ENCODE peak calls at places on chromosomes 4 and X, in seven cellular contexts. G is cardiac muscle cell, F is fibroblast of lung, H is H9, O is PC-9, D is foreskin keratinocyte, J is mammary epithelial cell. T is an unnamed sample.

GRCh38 chr4:181077416-181077815 is 1165.8 kb upstream of the TENM3 start:
- DNase-seq in G (no peak), F (peak; percentile 30), H (no peak), O (no peak), D (no peak), J (no peak), T (no peak)

GRCh38 chrX:14641681-14642655 is 112.6 kb downstream of the GLRA2 start:
- DNase-seq in G (no peak), F (no peak), H (no peak), O (no peak), D (no peak), J (no peak), T (no peak)

GRCh38 chr4:16643852-16644251 is 254.6 kb downstream of the LDB2 start:
- DNase-seq in G (no peak), F (no peak), H (no peak), O (no peak), D (no peak), J (no peak), T (no peak)

GRCh38 chrX:22748093-22748999 is 251.4 kb upstream of the DDX53 start:
- DNase-seq in G (peak; percentile 57), F (peak; percentile 59), H (peak; percentile 53), O (no peak), D (no peak), J (peak; percentile 25), T (no peak)

GRCh38 chr4:11418610-11419009 is 10.1 kb downstream of the HS3ST1 start:
- DNase-seq in G (no peak), F (peak; percentile 6), H (no peak), O (no peak), D (no peak), J (no peak), T (no peak)

GRCh38 chr4:177119021-177119461 is 190.6 kb upstream of the NEIL3 start:
- DNase-seq in G (peak; percentile 65), F (peak; percentile 43), H (no peak), O (no peak), D (no peak), J (no peak), T (no peak)

GRCh38 chrX:155046129-155046810 is 19.6 kb downstream of the FUNDC2 start:
- DNase-seq in G (no peak), F (no peak), H (no peak), O (no peak), D (no peak), J (no peak), T (no peak)

GRCh38 chr4:176563591-176563990 is 229.1 kb downstream of the VEGFC start:
- DNase-seq in G (peak; percentile 85), F (peak; percentile 91), H (no peak), O (no peak), D (no peak), J (no peak), T (no peak)

GRCh38 chr4:147924604-147925412 is 192.9 kb downstream of the ARHGAP10 start:
- DNase-seq in G (peak; percentile 55), F (peak; percentile 39), H (peak; percentile 58), O (no peak), D (no peak), J (no peak), T (no peak)

DNA sequence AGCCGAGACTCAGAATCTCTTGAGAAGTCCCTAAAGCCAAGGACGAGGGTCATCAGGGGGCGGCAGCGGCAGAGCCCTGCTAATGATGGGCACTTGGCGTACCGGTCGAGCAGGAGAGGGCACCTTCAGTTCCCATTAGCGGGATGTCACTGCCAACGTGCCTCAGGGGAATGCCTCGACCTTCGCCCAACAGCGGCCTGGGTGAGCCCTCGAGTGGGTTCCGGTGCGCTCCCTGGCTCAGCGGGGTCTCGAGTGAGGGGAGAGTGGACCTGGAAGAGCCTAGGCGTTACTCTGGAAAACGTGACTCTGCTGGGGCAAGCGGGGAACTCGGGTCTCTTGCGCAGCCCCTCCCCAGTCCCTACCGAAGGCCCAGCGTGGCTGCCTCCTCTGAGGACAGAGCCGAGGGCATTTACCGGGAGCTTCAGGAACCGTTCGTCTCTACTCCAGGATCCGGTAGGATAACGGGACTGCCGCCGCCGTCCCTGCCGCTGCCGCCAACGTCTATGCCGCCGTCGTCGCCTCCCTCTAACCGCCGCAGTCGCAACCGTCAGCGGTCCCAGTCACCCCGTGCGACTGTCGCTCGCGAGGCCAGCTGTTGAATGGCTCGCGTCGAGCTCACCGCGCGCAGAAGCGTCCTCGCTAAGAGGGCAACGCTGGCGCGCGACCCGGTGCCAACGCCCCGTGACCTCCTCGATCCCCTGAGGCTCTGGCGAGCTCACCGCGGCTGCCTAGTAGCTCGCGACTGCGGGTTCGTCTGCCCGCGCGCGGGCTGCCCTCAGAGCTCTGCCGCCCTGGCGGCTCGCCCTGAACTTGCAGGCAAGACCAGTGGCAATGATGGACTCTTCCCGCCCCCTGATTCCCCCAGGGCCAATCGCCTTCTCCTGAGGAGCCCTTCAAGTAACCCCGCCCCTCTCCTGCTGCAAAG is 37.1 kb downstream of the PGRMC1 start:
- DNase-seq in G (peak; percentile 71), F (peak; percentile 44), H (peak; percentile 89), O (no peak), D (peak; percentile 22), J (no peak), T (peak; percentile 76)
- TF ChIP-seq CTCF in G (peak; percentile 36), F (peak; percentile 26), H (no peak), O (no peak), D (peak; percentile 63), J (no peak), T (peak; percentile 23)

GRCh38 chr4:94457692-94458106 is 6.0 kb downstream of the PDLIM5 start:
- DNase-seq in G (peak; percentile 62), F (peak; percentile 57), H (no peak), O (no peak), D (no peak), J (no peak), T (no peak)
- H3K4me1 ChIP-seq in G (peaks cover 65% of the 10 kb centered on the region), F (peaks cover 3% of the 10 kb centered on the region), H (peaks cover 6% of the 10 kb centered on the region), O (peaks cover 13% of the 10 kb centered on the region), D (peaks cover 29% of the 10 kb centered on the region), J (peaks cover 38% of the 10 kb centered on the region), T (peaks cover 20% of the 10 kb centered on the region)

DNA sequence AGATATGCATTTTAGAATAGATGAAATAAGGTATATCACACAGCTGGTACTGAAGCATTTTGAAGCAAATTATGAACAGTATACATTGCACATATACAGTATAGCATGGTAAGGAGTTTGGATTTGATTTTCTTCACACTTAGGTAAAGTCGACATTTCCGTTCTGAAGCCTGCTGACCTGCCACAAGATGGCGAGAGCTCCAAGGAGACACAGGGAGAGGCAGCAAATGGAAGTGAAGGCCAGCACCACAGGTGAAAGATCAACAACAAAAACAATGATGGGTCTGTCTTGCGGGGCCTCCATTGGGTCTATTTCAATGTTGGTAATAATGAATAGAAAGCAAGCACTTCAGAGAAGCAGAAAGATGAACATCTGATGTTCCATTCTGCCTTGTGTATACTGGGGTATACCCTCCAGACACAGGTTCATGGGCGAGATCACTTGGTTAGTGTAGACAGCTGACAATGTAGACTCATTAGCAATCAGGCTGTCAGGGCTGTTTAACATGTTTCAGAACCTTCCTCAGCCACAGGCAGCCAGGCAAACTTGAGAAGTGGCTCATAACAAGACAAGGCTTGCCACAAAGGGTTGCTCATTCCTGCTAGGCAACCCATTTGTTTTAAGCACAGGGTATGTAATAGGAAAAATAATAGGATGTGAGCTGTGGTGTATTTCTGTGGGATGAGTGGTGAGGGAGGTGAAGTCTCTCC is 21.4 kb upstream of the NOX1 start:
- DNase-seq in G (peak; percentile 51), F (peak; percentile 52), H (peak; percentile 52), O (peak; percentile 52), D (peak; percentile 86), J (peak; percentile 93), T (no peak)
- TF ChIP-seq CTCF in G (peak; percentile 54), F (peak; percentile 67), H (peak; percentile 66), O (peak; percentile 73), D (peak; percentile 66), J (peak; percentile 44), T (no peak)

DNA sequence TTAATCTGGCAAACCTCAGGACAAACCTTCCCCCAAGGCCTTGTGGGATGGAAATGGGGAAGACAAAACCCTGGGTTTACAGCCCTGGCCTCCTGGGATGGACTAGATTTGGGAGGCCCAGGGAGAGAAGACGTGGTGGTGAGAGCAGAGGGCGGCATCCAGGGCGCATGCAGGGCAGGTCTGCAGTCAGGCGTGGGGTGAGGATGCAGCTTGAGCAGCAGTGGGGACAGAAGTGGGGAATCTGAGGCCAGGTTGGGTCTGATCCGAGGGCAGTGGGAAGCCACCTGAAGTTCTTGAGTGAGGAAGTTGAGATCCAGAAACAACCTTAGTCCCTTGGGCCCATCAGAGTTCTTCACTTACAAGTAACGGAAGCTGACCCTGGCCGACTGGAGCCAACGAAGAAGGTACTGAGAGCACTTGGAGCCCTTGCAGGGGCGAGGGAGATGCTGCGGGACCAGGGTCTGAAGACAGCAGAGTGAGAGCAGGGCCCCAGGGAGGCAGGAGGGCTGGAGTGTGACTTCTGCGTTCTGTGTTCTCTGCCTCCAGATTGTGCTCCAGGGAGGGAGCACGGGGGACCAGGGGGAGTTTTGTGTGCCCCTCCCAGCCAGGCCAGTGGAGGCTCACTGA is 42.0 kb upstream of the GPR78 start:
- DNase-seq in G (no peak), F (no peak), H (no peak), O (no peak), D (no peak), J (no peak), T (no peak)
- H3K4me1 ChIP-seq in G (no peaks in the 10 kb centered on the region), F (peaks cover 7% of the 10 kb centered on the region), H (peaks cover 4% of the 10 kb centered on the region), O (peaks cover 74% of the 10 kb centered on the region), D (no peaks in the 10 kb centered on the region), J (peaks cover 47% of the 10 kb centered on the region), T (peaks cover 23% of the 10 kb centered on the region)

GRCh38 chr4:108717386-108717785 is 45.5 kb downstream of the ETNPPL start:
- DNase-seq in G (no peak), F (no peak), H (no peak), O (no peak), D (no peak), J (no peak), T (no peak)

GRCh38 chr4:108709722-108710121 is 53.1 kb downstream of the ETNPPL start:
- DNase-seq in G (no peak), F (no peak), H (no peak), O (no peak), D (no peak), J (no peak), T (no peak)

GRCh38 chr4:108716340-108716739 is 46.5 kb downstream of the ETNPPL start:
- DNase-seq in G (no peak), F (no peak), H (no peak), O (no peak), D (no peak), J (no peak), T (no peak)

GRCh38 chr4:108709234-108709633 is 53.6 kb downstream of the ETNPPL start:
- DNase-seq in G (no peak), F (no peak), H (no peak), O (no peak), D (no peak), J (no peak), T (peak; percentile 34)

GRCh38 chr4:108714880-108715279 is 48.0 kb downstream of the ETNPPL start:
- DNase-seq in G (no peak), F (no peak), H (no peak), O (no peak), D (no peak), J (no peak), T (no peak)
- TF ChIP-seq CTCF in G (no peak), F (no peak), H (no peak), O (no peak), D (no peak), J (no peak), T (no peak)

GRCh38 chrX:24186986-24187385 is 37.5 kb downstream of the ZFX start:
- DNase-seq in G (no peak), F (no peak), H (no peak), O (no peak), D (no peak), J (no peak), T (no peak)
- H3K4me1 ChIP-seq in G (peaks cover under 1% of the 10 kb centered on the region), F (no peaks in the 10 kb centered on the region), H (no peaks in the 10 kb centered on the region), O (no peaks in the 10 kb centered on the region), D (no peaks in the 10 kb centered on the region), J (no peaks in the 10 kb centered on the region), T (no peaks in the 10 kb centered on the region)

GRCh38 chrX:103012945-103013344 is 51.0 kb downstream of the BEX1 start:
- DNase-seq in G (no peak), F (no peak), H (no peak), O (no peak), D (no peak), J (peak; percentile 62), T (no peak)

GRCh38 chrX:103017542-103017941 is 46.4 kb downstream of the BEX1 start:
- DNase-seq in G (no peak), F (no peak), H (no peak), O (no peak), D (no peak), J (no peak), T (no peak)
- TF ChIP-seq CTCF in G (no peak), F (no peak), H (peak; percentile 39), O (no peak), D (peak; percentile 34), J (peak; percentile 9), T (no peak)

T was measured in upper lobe of left lung.